ENCODE peak calls at places on chromosomes 2 and 18, in ten cellular contexts. One of them, this sample, is unnamed.
A peak's percentile ranks its signal among the peaks of the same experiment; 100 is the strongest.

GRCh38 chr2:11573418-11574175 is 39.8 kb downstream of the GREB1 start:
- DNase-seq in spleen: peak; percentile 28
- DNase-seq in left lung: no peak
- DNase-seq in thoracic aorta: no peak
- DNase-seq in H9: no peak
- DNase-seq in heart left ventricle: no peak
- DNase-seq in heart right ventricle: no peak
- DNase-seq in psoas muscle: no peak
- DNase-seq in osteoblast: no peak
- DNase-seq in endothelial cell of umbilical vein: no peak
- DNase-seq in this sample: no peak

GRCh38 chr2:61978522-61978921 is 73.0 kb downstream of the COMMD1 start:
- DNase-seq in spleen: no peak
- DNase-seq in left lung: peak; percentile 47
- DNase-seq in thoracic aorta: no peak
- DNase-seq in H9: no peak
- DNase-seq in heart left ventricle: peak; percentile 66
- DNase-seq in heart right ventricle: peak; percentile 72
- DNase-seq in psoas muscle: no peak
- DNase-seq in osteoblast: no peak
- DNase-seq in endothelial cell of umbilical vein: peak; percentile 69
- DNase-seq in this sample: no peak

GRCh38 chr2:156189143-156189542 is 143.4 kb downstream of the NR4A2 start:
- DNase-seq in spleen: no peak
- DNase-seq in left lung: no peak
- DNase-seq in thoracic aorta: no peak
- DNase-seq in H9: no peak
- DNase-seq in heart left ventricle: no peak
- DNase-seq in heart right ventricle: no peak
- DNase-seq in psoas muscle: no peak
- DNase-seq in osteoblast: peak; percentile 13
- DNase-seq in endothelial cell of umbilical vein: no peak
- DNase-seq in this sample: no peak

GRCh38 chr2:135783416-135783815 is 41.8 kb downstream of the UBXN4 start:
- DNase-seq in spleen: no peak
- DNase-seq in left lung: no peak
- DNase-seq in thoracic aorta: no peak
- DNase-seq in H9: no peak
- DNase-seq in heart left ventricle: no peak
- DNase-seq in heart right ventricle: no peak
- DNase-seq in psoas muscle: no peak
- DNase-seq in osteoblast: no peak
- DNase-seq in endothelial cell of umbilical vein: no peak
- DNase-seq in this sample: no peak

GRCh38 chr18:37144921-37145320 is 316.0 kb downstream of the KIAA1328 start:
- DNase-seq in spleen: no peak
- DNase-seq in left lung: no peak
- DNase-seq in thoracic aorta: no peak
- DNase-seq in H9: no peak
- DNase-seq in heart left ventricle: no peak
- DNase-seq in heart right ventricle: no peak
- DNase-seq in psoas muscle: no peak
- DNase-seq in osteoblast: no peak
- DNase-seq in endothelial cell of umbilical vein: no peak
- DNase-seq in this sample: no peak

GRCh38 chr18:47417807-47418206 is 166.3 kb upstream of the SKOR2 start:
- DNase-seq in spleen: no peak
- DNase-seq in left lung: no peak
- DNase-seq in thoracic aorta: no peak
- DNase-seq in H9: no peak
- DNase-seq in heart left ventricle: no peak
- DNase-seq in heart right ventricle: no peak
- DNase-seq in psoas muscle: no peak
- DNase-seq in osteoblast: no peak
- DNase-seq in endothelial cell of umbilical vein: no peak
- DNase-seq in this sample: no peak

GRCh38 chr2:40002339-40002738 is 223.3 kb upstream of the THUMPD2 start:
- DNase-seq in spleen: no peak
- DNase-seq in left lung: no peak
- DNase-seq in thoracic aorta: no peak
- DNase-seq in H9: no peak
- DNase-seq in heart left ventricle: no peak
- DNase-seq in heart right ventricle: no peak
- DNase-seq in psoas muscle: no peak
- DNase-seq in osteoblast: peak; percentile 6
- DNase-seq in endothelial cell of umbilical vein: no peak
- DNase-seq in this sample: no peak

GRCh38 chr2:172893654-172894053 is 158.0 kb downstream of the RAPGEF4 start:
- DNase-seq in spleen: no peak
- DNase-seq in left lung: no peak
- DNase-seq in thoracic aorta: no peak
- DNase-seq in H9: no peak
- DNase-seq in heart left ventricle: no peak
- DNase-seq in heart right ventricle: no peak
- DNase-seq in psoas muscle: no peak
- DNase-seq in osteoblast: no peak
- DNase-seq in endothelial cell of umbilical vein: no peak
- DNase-seq in this sample: no peak

GRCh38 chr2:221444106-221444505 is 128.0 kb downstream of the EPHA4 start:
- DNase-seq in spleen: no peak
- DNase-seq in left lung: no peak
- DNase-seq in thoracic aorta: no peak
- DNase-seq in H9: no peak
- DNase-seq in heart left ventricle: peak; percentile 29
- DNase-seq in heart right ventricle: peak; percentile 48
- DNase-seq in psoas muscle: no peak
- DNase-seq in osteoblast: no peak
- DNase-seq in endothelial cell of umbilical vein: peak; percentile 92
- DNase-seq in this sample: no peak

GRCh38 chr2:42566837-42567251 is 1.6 kb upstream of the MTA3 start:
- DNase-seq in spleen: no peak
- DNase-seq in left lung: no peak
- DNase-seq in thoracic aorta: no peak
- DNase-seq in H9: no peak
- DNase-seq in heart left ventricle: no peak
- DNase-seq in heart right ventricle: no peak
- DNase-seq in psoas muscle: no peak
- DNase-seq in osteoblast: no peak
- DNase-seq in endothelial cell of umbilical vein: no peak
- DNase-seq in this sample: no peak

GRCh38 chr2:29066989-29067605 is 7.2 kb downstream of the PCARE start:
- DNase-seq in spleen: no peak
- DNase-seq in left lung: no peak
- DNase-seq in thoracic aorta: no peak
- DNase-seq in H9: no peak
- DNase-seq in heart left ventricle: no peak
- DNase-seq in heart right ventricle: no peak
- DNase-seq in psoas muscle: no peak
- DNase-seq in osteoblast: peak; percentile 56
- DNase-seq in endothelial cell of umbilical vein: no peak
- DNase-seq in this sample: no peak

GRCh38 chr2:191376981-191377629 is 131.9 kb downstream of the MYO1B start:
- DNase-seq in spleen: no peak
- DNase-seq in left lung: peak; percentile 84
- DNase-seq in thoracic aorta: peak; percentile 70
- DNase-seq in H9: no peak
- DNase-seq in heart left ventricle: peak; percentile 61
- DNase-seq in heart right ventricle: peak; percentile 70
- DNase-seq in psoas muscle: peak; percentile 64
- DNase-seq in osteoblast: no peak
- DNase-seq in endothelial cell of umbilical vein: peak; percentile 91
- DNase-seq in this sample: peak; percentile 74

GRCh38 chr2:29361255-29361654 is 246.0 kb downstream of the CLIP4 start:
- DNase-seq in spleen: no peak
- DNase-seq in left lung: no peak
- DNase-seq in thoracic aorta: no peak
- DNase-seq in H9: no peak
- DNase-seq in heart left ventricle: no peak
- DNase-seq in heart right ventricle: no peak
- DNase-seq in psoas muscle: no peak
- DNase-seq in osteoblast: no peak
- DNase-seq in endothelial cell of umbilical vein: no peak
- DNase-seq in this sample: no peak

GRCh38 chr2:98868548-98869271 is 67.3 kb downstream of the CRACDL start:
- DNase-seq in spleen: no peak
- DNase-seq in left lung: no peak
- DNase-seq in thoracic aorta: no peak
- DNase-seq in H9: no peak
- DNase-seq in heart left ventricle: no peak
- DNase-seq in heart right ventricle: no peak
- DNase-seq in psoas muscle: no peak
- DNase-seq in osteoblast: no peak
- DNase-seq in endothelial cell of umbilical vein: no peak
- DNase-seq in this sample: no peak

GRCh38 chr2:164826293-164827243 is 15.1 kb downstream of the COBLL1 start:
- DNase-seq in spleen: no peak
- DNase-seq in left lung: peak; percentile 43
- DNase-seq in thoracic aorta: peak; percentile 25
- DNase-seq in H9: no peak
- DNase-seq in heart left ventricle: peak; percentile 57
- DNase-seq in heart right ventricle: peak; percentile 60
- DNase-seq in psoas muscle: no peak
- DNase-seq in osteoblast: peak; percentile 26
- DNase-seq in endothelial cell of umbilical vein: peak; percentile 66
- DNase-seq in this sample: no peak

GRCh38 chr2:73091164-73091563 is 19.7 kb upstream of the SFXN5 start:
- DNase-seq in spleen: no peak
- DNase-seq in left lung: no peak
- DNase-seq in thoracic aorta: no peak
- DNase-seq in H9: no peak
- DNase-seq in heart left ventricle: no peak
- DNase-seq in heart right ventricle: no peak
- DNase-seq in psoas muscle: no peak
- DNase-seq in osteoblast: no peak
- DNase-seq in endothelial cell of umbilical vein: no peak
- DNase-seq in this sample: no peak

GRCh38 chr2:122528061-122528460 is 772.6 kb downstream of the TSN start:
- DNase-seq in spleen: no peak
- DNase-seq in left lung: no peak
- DNase-seq in thoracic aorta: no peak
- DNase-seq in H9: no peak
- DNase-seq in heart left ventricle: no peak
- DNase-seq in heart right ventricle: no peak
- DNase-seq in psoas muscle: no peak
- DNase-seq in osteoblast: peak; percentile 50
- DNase-seq in endothelial cell of umbilical vein: no peak
- DNase-seq in this sample: no peak
- TF ChIP-seq CTCF in spleen: no peak
- TF ChIP-seq CTCF in left lung: no peak
- TF ChIP-seq CTCF in thoracic aorta: no peak
- TF ChIP-seq CTCF in H9: no peak
- TF ChIP-seq CTCF in heart left ventricle: no peak
- TF ChIP-seq CTCF in heart right ventricle: no peak
- TF ChIP-seq CTCF in psoas muscle: no peak
- TF ChIP-seq CTCF in osteoblast: no peak
- TF ChIP-seq CTCF in endothelial cell of umbilical vein: no peak
- TF ChIP-seq CTCF in this sample: no peak

DNA sequence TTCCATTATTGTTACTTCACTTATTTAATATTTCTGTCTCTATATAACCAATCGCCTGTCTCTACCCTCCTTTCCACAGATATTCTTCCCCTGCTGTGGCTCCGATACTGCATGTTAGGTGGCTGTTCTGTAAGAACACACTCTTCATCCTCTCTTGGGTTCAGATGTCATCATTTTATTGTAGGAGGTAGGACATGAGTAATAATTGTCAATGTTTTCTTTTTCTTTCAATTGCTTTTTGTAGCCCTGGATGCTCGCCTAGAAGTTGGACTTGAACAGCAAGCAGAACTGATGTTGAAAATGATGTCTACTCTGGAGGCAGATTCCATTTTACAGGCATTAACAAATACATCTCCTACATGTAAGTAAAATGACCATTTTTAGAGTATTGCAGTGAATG is 128.6 kb downstream of the BIRC6 start:
- DNase-seq in spleen: no peak
- DNase-seq in left lung: no peak
- DNase-seq in thoracic aorta: no peak
- DNase-seq in H9: no peak
- DNase-seq in heart left ventricle: no peak
- DNase-seq in heart right ventricle: no peak
- DNase-seq in psoas muscle: no peak
- DNase-seq in osteoblast: no peak
- DNase-seq in endothelial cell of umbilical vein: peak; percentile 20
- DNase-seq in this sample: no peak
- H3K27ac ChIP-seq in spleen: no peak overlapping the region
- H3K27ac ChIP-seq in left lung: peak overlapping the region; percentile 20
- H3K27ac ChIP-seq in thoracic aorta: no peak overlapping the region
- H3K27ac ChIP-seq in H9: no peak overlapping the region
- H3K27ac ChIP-seq in heart left ventricle: no peak overlapping the region
- H3K27ac ChIP-seq in heart right ventricle: no peak overlapping the region
- H3K27ac ChIP-seq in psoas muscle: no peak overlapping the region
- H3K27ac ChIP-seq in osteoblast: peak overlapping the region; percentile 94
- H3K27ac ChIP-seq in endothelial cell of umbilical vein: no peak overlapping the region
- H3K27ac ChIP-seq in this sample: no peak overlapping the region

GRCh38 chr2:68135448-68136320 is 22.0 kb upstream of the PNO1 start:
- DNase-seq in spleen: no peak
- DNase-seq in left lung: no peak
- DNase-seq in thoracic aorta: no peak
- DNase-seq in H9: no peak
- DNase-seq in heart left ventricle: no peak
- DNase-seq in heart right ventricle: no peak
- DNase-seq in psoas muscle: no peak
- DNase-seq in osteoblast: no peak
- DNase-seq in endothelial cell of umbilical vein: no peak
- DNase-seq in this sample: no peak

GRCh38 chr2:68134120-68134519 is 23.6 kb upstream of the PNO1 start:
- DNase-seq in spleen: no peak
- DNase-seq in left lung: no peak
- DNase-seq in thoracic aorta: no peak
- DNase-seq in H9: no peak
- DNase-seq in heart left ventricle: no peak
- DNase-seq in heart right ventricle: no peak
- DNase-seq in psoas muscle: no peak
- DNase-seq in osteoblast: no peak
- DNase-seq in endothelial cell of umbilical vein: no peak
- DNase-seq in this sample: no peak

GRCh38 chr2:68134554-68134953 is 23.1 kb upstream of the PNO1 start:
- DNase-seq in spleen: no peak
- DNase-seq in left lung: no peak
- DNase-seq in thoracic aorta: no peak
- DNase-seq in H9: no peak
- DNase-seq in heart left ventricle: no peak
- DNase-seq in heart right ventricle: no peak
- DNase-seq in psoas muscle: no peak
- DNase-seq in osteoblast: no peak
- DNase-seq in endothelial cell of umbilical vein: no peak
- DNase-seq in this sample: no peak
- TF ChIP-seq CTCF in spleen: no peak
- TF ChIP-seq CTCF in left lung: no peak
- TF ChIP-seq CTCF in thoracic aorta: no peak
- TF ChIP-seq CTCF in H9: no peak
- TF ChIP-seq CTCF in heart left ventricle: no peak
- TF ChIP-seq CTCF in heart right ventricle: no peak
- TF ChIP-seq CTCF in psoas muscle: no peak
- TF ChIP-seq CTCF in osteoblast: no peak
- TF ChIP-seq CTCF in endothelial cell of umbilical vein: no peak
- TF ChIP-seq CTCF in this sample: no peak

DNA sequence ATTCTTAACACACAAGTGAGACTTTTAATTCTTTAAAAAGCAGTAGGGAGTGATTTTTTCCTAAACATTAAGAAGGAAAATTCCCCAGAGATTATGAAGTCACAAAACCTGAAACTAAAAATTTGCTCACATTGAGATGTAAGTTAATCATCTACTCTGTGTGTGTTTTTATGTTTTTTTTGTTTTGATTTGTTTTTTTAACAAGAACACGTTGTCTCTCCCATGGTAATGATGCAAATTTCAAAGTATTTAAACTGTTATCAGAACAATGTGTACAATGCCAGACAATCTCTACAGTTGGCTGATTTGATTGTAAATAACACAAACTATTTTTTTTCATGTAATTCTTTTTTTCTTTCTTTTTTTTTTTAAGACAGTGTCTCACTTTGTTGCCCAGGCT is 71.5 kb downstream of the COLEC12 start:
- DNase-seq in spleen: no peak
- DNase-seq in left lung: no peak
- DNase-seq in thoracic aorta: no peak
- DNase-seq in H9: no peak
- DNase-seq in heart left ventricle: no peak
- DNase-seq in heart right ventricle: no peak
- DNase-seq in psoas muscle: no peak
- DNase-seq in osteoblast: no peak
- DNase-seq in endothelial cell of umbilical vein: no peak
- DNase-seq in this sample: no peak
- H3K27ac ChIP-seq in spleen: no peak overlapping the region
- H3K27ac ChIP-seq in left lung: no peak overlapping the region
- H3K27ac ChIP-seq in thoracic aorta: no peak overlapping the region
- H3K27ac ChIP-seq in H9: no peak overlapping the region
- H3K27ac ChIP-seq in heart left ventricle: no peak overlapping the region
- H3K27ac ChIP-seq in heart right ventricle: no peak overlapping the region
- H3K27ac ChIP-seq in psoas muscle: no peak overlapping the region
- H3K27ac ChIP-seq in osteoblast: no peak overlapping the region
- H3K27ac ChIP-seq in endothelial cell of umbilical vein: no peak overlapping the region
- H3K27ac ChIP-seq in this sample: no peak overlapping the region